ENCODE peak calls at places on chromosomes 13 and 19, in six cellular contexts. One of them, this sample, is unnamed.
A peak's percentile ranks its signal among the peaks of the same experiment; 100 is the strongest.

GRCh38 chr13:56198350-56198749 is 942.4 kb upstream of the PRR20A start:
- DNase-seq in HepG2: no peak
- DNase-seq in CD4-positive, alpha-beta T cell: no peak
- DNase-seq in cardiac muscle cell: no peak
- DNase-seq in adrenal gland: no peak
- DNase-seq in mucosa of descending colon: no peak
- DNase-seq in this sample: no peak

GRCh38 chr13:25933520-25933919 is 118.3 kb downstream of the SHISA2 start:
- DNase-seq in HepG2: no peak
- DNase-seq in CD4-positive, alpha-beta T cell: no peak
- DNase-seq in cardiac muscle cell: no peak
- DNase-seq in adrenal gland: no peak
- DNase-seq in mucosa of descending colon: no peak
- DNase-seq in this sample: no peak

GRCh38 chr13:45416521-45417125 is 1.6 kb downstream of the SLC25A30 start:
- DNase-seq in HepG2: no peak
- DNase-seq in CD4-positive, alpha-beta T cell: no peak
- DNase-seq in cardiac muscle cell: no peak
- DNase-seq in adrenal gland: no peak
- DNase-seq in mucosa of descending colon: no peak
- DNase-seq in this sample: no peak

GRCh38 chr13:38350114-38350617 is 515 bp downstream of the UFM1 start:
- DNase-seq in HepG2: peak; percentile 49
- DNase-seq in CD4-positive, alpha-beta T cell: peak; percentile 34
- DNase-seq in cardiac muscle cell: peak; percentile 64
- DNase-seq in adrenal gland: peak; percentile 70
- DNase-seq in mucosa of descending colon: peak; percentile 79
- DNase-seq in this sample: no peak

GRCh38 chr13:43368003-43368402 is 344.6 kb downstream of the DNAJC15 start:
- DNase-seq in HepG2: no peak
- DNase-seq in CD4-positive, alpha-beta T cell: no peak
- DNase-seq in cardiac muscle cell: no peak
- DNase-seq in adrenal gland: no peak
- DNase-seq in mucosa of descending colon: no peak
- DNase-seq in this sample: no peak

GRCh38 chr19:44635581-44636438 is 7.9 kb upstream of the PVR start:
- DNase-seq in HepG2: no peak
- DNase-seq in CD4-positive, alpha-beta T cell: no peak
- DNase-seq in cardiac muscle cell: no peak
- DNase-seq in adrenal gland: no peak
- DNase-seq in mucosa of descending colon: no peak
- DNase-seq in this sample: no peak

GRCh38 chr13:42821437-42821836 is 40.1 kb downstream of the FAM216B start:
- DNase-seq in HepG2: no peak
- DNase-seq in CD4-positive, alpha-beta T cell: no peak
- DNase-seq in cardiac muscle cell: peak; percentile 73
- DNase-seq in adrenal gland: no peak
- DNase-seq in mucosa of descending colon: no peak
- DNase-seq in this sample: no peak

GRCh38 chr19:1497578-1498235 is 6.7 kb downstream of the REEP6 start:
- DNase-seq in HepG2: no peak
- DNase-seq in CD4-positive, alpha-beta T cell: no peak
- DNase-seq in cardiac muscle cell: no peak
- DNase-seq in adrenal gland: no peak
- DNase-seq in mucosa of descending colon: no peak
- DNase-seq in this sample: no peak

GRCh38 chr19:19342086-19343015 is 21.7 kb downstream of the MAU2 start:
- DNase-seq in HepG2: peak; percentile 44
- DNase-seq in CD4-positive, alpha-beta T cell: no peak
- DNase-seq in cardiac muscle cell: peak; percentile 70
- DNase-seq in adrenal gland: peak; percentile 81
- DNase-seq in mucosa of descending colon: peak; percentile 79
- DNase-seq in this sample: no peak

GRCh38 chr19:15210323-15210774 is 9.6 kb upstream of the NOTCH3 start:
- DNase-seq in HepG2: peak; percentile 25
- DNase-seq in CD4-positive, alpha-beta T cell: no peak
- DNase-seq in cardiac muscle cell: peak; percentile 55
- DNase-seq in adrenal gland: peak; percentile 48
- DNase-seq in mucosa of descending colon: no peak
- DNase-seq in this sample: no peak

GRCh38 chr19:1505991-1506881 is 6.6 kb downstream of the ADAMTSL5 start:
- DNase-seq in HepG2: no peak
- DNase-seq in CD4-positive, alpha-beta T cell: no peak
- DNase-seq in cardiac muscle cell: no peak
- DNase-seq in adrenal gland: no peak
- DNase-seq in mucosa of descending colon: no peak
- DNase-seq in this sample: no peak

GRCh38 chr13:104315606-104316005 is 1249.4 kb upstream of the SLC10A2 start:
- DNase-seq in HepG2: peak; percentile 1
- DNase-seq in CD4-positive, alpha-beta T cell: no peak
- DNase-seq in cardiac muscle cell: peak; percentile 90
- DNase-seq in adrenal gland: no peak
- DNase-seq in mucosa of descending colon: no peak
- DNase-seq in this sample: no peak

GRCh38 chr13:27131906-27132305 is 39.7 kb downstream of the USP12 start:
- DNase-seq in HepG2: no peak
- DNase-seq in CD4-positive, alpha-beta T cell: no peak
- DNase-seq in cardiac muscle cell: no peak
- DNase-seq in adrenal gland: no peak
- DNase-seq in mucosa of descending colon: no peak
- DNase-seq in this sample: no peak

GRCh38 chr13:73684286-73684685 is 449.9 kb downstream of the KLF12 start:
- DNase-seq in HepG2: no peak
- DNase-seq in CD4-positive, alpha-beta T cell: no peak
- DNase-seq in cardiac muscle cell: no peak
- DNase-seq in adrenal gland: no peak
- DNase-seq in mucosa of descending colon: no peak
- DNase-seq in this sample: no peak

GRCh38 chr13:29679357-29680050 is 84.0 kb upstream of the SLC7A1 start:
- DNase-seq in HepG2: no peak
- DNase-seq in CD4-positive, alpha-beta T cell: no peak
- DNase-seq in cardiac muscle cell: peak; percentile 27
- DNase-seq in adrenal gland: peak; percentile 51
- DNase-seq in mucosa of descending colon: peak; percentile 35
- DNase-seq in this sample: no peak

GRCh38 chr13:40061466-40062450 is 406.3 kb downstream of the COG6 start:
- DNase-seq in HepG2: no peak
- DNase-seq in CD4-positive, alpha-beta T cell: no peak
- DNase-seq in cardiac muscle cell: peak; percentile 83
- DNase-seq in adrenal gland: no peak
- DNase-seq in mucosa of descending colon: no peak
- DNase-seq in this sample: no peak

GRCh38 chr13:103194871-103195270 is 128.7 kb upstream of the SLC10A2 start:
- DNase-seq in HepG2: peak; percentile 13
- DNase-seq in CD4-positive, alpha-beta T cell: no peak
- DNase-seq in cardiac muscle cell: no peak
- DNase-seq in adrenal gland: no peak
- DNase-seq in mucosa of descending colon: no peak
- DNase-seq in this sample: no peak

GRCh38 chr13:25574437-25575426 is 203.0 kb downstream of the ATP8A2 start:
- DNase-seq in HepG2: peak; percentile 74
- DNase-seq in CD4-positive, alpha-beta T cell: peak; percentile 65
- DNase-seq in cardiac muscle cell: peak; percentile 90
- DNase-seq in adrenal gland: peak; percentile 80
- DNase-seq in mucosa of descending colon: peak; percentile 42
- DNase-seq in this sample: no peak

GRCh38 chr13:44373601-44374347 is at the start of gene SERP2:
- DNase-seq in HepG2: no peak
- DNase-seq in CD4-positive, alpha-beta T cell: no peak
- DNase-seq in cardiac muscle cell: peak; percentile 50
- DNase-seq in adrenal gland: no peak
- DNase-seq in mucosa of descending colon: peak; percentile 60
- DNase-seq in this sample: no peak

GRCh38 chr13:73451120-73452029 is 392.6 kb downstream of the KLF5 start:
- DNase-seq in HepG2: peak; percentile 62
- DNase-seq in CD4-positive, alpha-beta T cell: no peak
- DNase-seq in cardiac muscle cell: no peak
- DNase-seq in adrenal gland: no peak
- DNase-seq in mucosa of descending colon: peak; percentile 67
- DNase-seq in this sample: no peak

GRCh38 chr13:85332595-85332994 is 466.6 kb downstream of the SLITRK6 start:
- DNase-seq in HepG2: no peak
- DNase-seq in CD4-positive, alpha-beta T cell: no peak
- DNase-seq in cardiac muscle cell: no peak
- DNase-seq in adrenal gland: no peak
- DNase-seq in mucosa of descending colon: no peak
- DNase-seq in this sample: no peak

GRCh38 chr13:25687622-25688225 is 315.9 kb downstream of the ATP8A2 start:
- DNase-seq in HepG2: no peak
- DNase-seq in CD4-positive, alpha-beta T cell: no peak
- DNase-seq in cardiac muscle cell: peak; percentile 23
- DNase-seq in adrenal gland: no peak
- DNase-seq in mucosa of descending colon: peak; percentile 33
- DNase-seq in this sample: no peak

GRCh38 chr19:46976845-46977320 is 42.8 kb upstream of the NPAS1 start:
- DNase-seq in HepG2: no peak
- DNase-seq in CD4-positive, alpha-beta T cell: no peak
- DNase-seq in cardiac muscle cell: peak; percentile 83
- DNase-seq in adrenal gland: peak; percentile 68
- DNase-seq in mucosa of descending colon: no peak
- DNase-seq in this sample: no peak

GRCh38 chr13:19618925-19619324 is 14.5 kb upstream of the MPHOSPH8 start:
- DNase-seq in HepG2: peak; percentile 79
- DNase-seq in CD4-positive, alpha-beta T cell: no peak
- DNase-seq in cardiac muscle cell: peak; percentile 56
- DNase-seq in adrenal gland: no peak
- DNase-seq in mucosa of descending colon: no peak
- DNase-seq in this sample: no peak

GRCh38 chr13:83024226-83024625 is 858.0 kb downstream of the SLITRK1 start:
- DNase-seq in HepG2: no peak
- DNase-seq in CD4-positive, alpha-beta T cell: no peak
- DNase-seq in cardiac muscle cell: peak; percentile 12
- DNase-seq in adrenal gland: no peak
- DNase-seq in mucosa of descending colon: no peak
- DNase-seq in this sample: no peak

GRCh38 chr13:99382428-99383133 is 75.4 kb upstream of the GPR183 start:
- DNase-seq in HepG2: no peak
- DNase-seq in CD4-positive, alpha-beta T cell: no peak
- DNase-seq in cardiac muscle cell: no peak
- DNase-seq in adrenal gland: no peak
- DNase-seq in mucosa of descending colon: peak; percentile 71
- DNase-seq in this sample: no peak

GRCh38 chr19:10565567-10566407 is at the start of gene KRI1:
- DNase-seq in HepG2: peak; percentile 93
- DNase-seq in CD4-positive, alpha-beta T cell: peak; percentile 97
- DNase-seq in cardiac muscle cell: peak; percentile 99
- DNase-seq in adrenal gland: peak; percentile 98
- DNase-seq in mucosa of descending colon: peak; percentile 99
- DNase-seq in this sample: peak; percentile 99
- TF ChIP-seq CTCF in HepG2: peak; percentile 46
- TF ChIP-seq CTCF in CD4-positive, alpha-beta T cell: no peak
- TF ChIP-seq CTCF in cardiac muscle cell: peak; percentile 20
- TF ChIP-seq CTCF in adrenal gland: no peak
- TF ChIP-seq CTCF in mucosa of descending colon: peak; percentile 17
- TF ChIP-seq CTCF in this sample: no peak

GRCh38 chr19:31313291-31314030 is 35.8 kb downstream of the TSHZ3 start:
- DNase-seq in HepG2: no peak
- DNase-seq in CD4-positive, alpha-beta T cell: no peak
- DNase-seq in cardiac muscle cell: no peak
- DNase-seq in adrenal gland: no peak
- DNase-seq in mucosa of descending colon: no peak
- DNase-seq in this sample: no peak
- TF ChIP-seq CTCF in HepG2: no peak
- TF ChIP-seq CTCF in CD4-positive, alpha-beta T cell: no peak
- TF ChIP-seq CTCF in cardiac muscle cell: no peak
- TF ChIP-seq CTCF in adrenal gland: no peak
- TF ChIP-seq CTCF in mucosa of descending colon: no peak
- TF ChIP-seq CTCF in this sample: no peak

GRCh38 chr13:112762690-112763080 is 72.8 kb downstream of the ATP11A start:
- DNase-seq in HepG2: no peak
- DNase-seq in CD4-positive, alpha-beta T cell: no peak
- DNase-seq in cardiac muscle cell: no peak
- DNase-seq in adrenal gland: no peak
- DNase-seq in mucosa of descending colon: no peak
- DNase-seq in this sample: no peak

GRCh38 chr13:112760440-112760839 is 70.6 kb downstream of the ATP11A start:
- DNase-seq in HepG2: no peak
- DNase-seq in CD4-positive, alpha-beta T cell: no peak
- DNase-seq in cardiac muscle cell: no peak
- DNase-seq in adrenal gland: no peak
- DNase-seq in mucosa of descending colon: no peak
- DNase-seq in this sample: no peak

GRCh38 chr13:112760931-112761330 is 71.1 kb downstream of the ATP11A start:
- DNase-seq in HepG2: no peak
- DNase-seq in CD4-positive, alpha-beta T cell: no peak
- DNase-seq in cardiac muscle cell: no peak
- DNase-seq in adrenal gland: no peak
- DNase-seq in mucosa of descending colon: no peak
- DNase-seq in this sample: no peak

GRCh38 chr13:112764028-112764427 is 74.2 kb downstream of the ATP11A start:
- DNase-seq in HepG2: no peak
- DNase-seq in CD4-positive, alpha-beta T cell: no peak
- DNase-seq in cardiac muscle cell: no peak
- DNase-seq in adrenal gland: no peak
- DNase-seq in mucosa of descending colon: no peak
- DNase-seq in this sample: no peak

DNA sequence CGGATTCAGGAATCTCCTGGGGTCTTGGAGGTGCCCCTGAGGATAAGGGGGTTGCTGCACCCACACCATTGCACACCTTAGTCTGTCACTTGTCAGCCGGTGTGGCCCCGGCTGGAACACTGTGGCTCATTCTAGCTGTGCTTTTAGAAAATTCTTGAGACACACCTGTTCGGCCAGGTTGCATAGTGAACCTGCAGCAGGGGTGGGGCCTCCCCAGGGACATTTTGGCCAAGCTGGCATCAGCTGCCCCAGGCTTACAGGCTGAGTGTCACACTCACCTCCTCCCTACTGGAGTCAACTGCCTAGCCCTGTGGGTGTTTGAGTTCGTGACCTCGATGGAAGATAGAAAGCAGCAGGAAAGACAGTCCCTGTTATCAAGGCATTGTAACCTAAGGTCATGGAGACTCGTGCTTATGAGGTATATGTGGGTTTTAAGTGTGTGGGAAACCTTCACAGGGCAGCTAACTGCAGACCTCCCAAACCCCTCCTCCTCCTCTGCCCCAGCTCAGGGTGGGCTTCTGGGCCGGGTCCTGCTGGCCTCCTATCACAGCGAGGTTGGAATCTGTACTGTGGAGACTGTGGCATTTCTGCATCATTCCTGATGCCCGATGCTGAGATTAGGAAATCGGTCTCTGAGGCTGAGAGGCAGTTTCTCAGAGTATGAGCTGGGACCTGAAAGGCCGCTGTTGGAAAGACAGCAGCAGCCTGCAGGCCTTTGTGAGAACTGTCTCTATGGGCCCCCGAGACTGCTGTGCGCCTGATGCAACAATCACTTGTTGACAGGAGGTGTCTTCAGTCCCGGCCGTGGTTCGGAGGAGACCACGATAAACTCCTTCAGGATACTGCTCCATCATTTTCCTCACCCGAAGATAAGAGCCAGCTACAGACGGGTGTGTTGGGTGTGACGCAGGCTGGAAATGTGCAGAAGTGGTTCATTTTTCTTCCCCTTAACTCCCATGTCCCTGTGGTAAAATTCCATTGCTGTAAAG is 72.2 kb downstream of the ATP11A start:
- DNase-seq in HepG2: no peak
- DNase-seq in CD4-positive, alpha-beta T cell: no peak
- DNase-seq in cardiac muscle cell: peak; percentile 89
- DNase-seq in adrenal gland: no peak
- DNase-seq in mucosa of descending colon: no peak
- DNase-seq in this sample: no peak
- TF ChIP-seq CTCF in HepG2: no peak
- TF ChIP-seq CTCF in CD4-positive, alpha-beta T cell: no peak
- TF ChIP-seq CTCF in cardiac muscle cell: peak; percentile 37
- TF ChIP-seq CTCF in adrenal gland: no peak
- TF ChIP-seq CTCF in mucosa of descending colon: no peak
- TF ChIP-seq CTCF in this sample: no peak

GRCh38 chr13:106376411-106377112 is 158.9 kb downstream of the EFNB2 start:
- DNase-seq in HepG2: no peak
- DNase-seq in CD4-positive, alpha-beta T cell: no peak
- DNase-seq in cardiac muscle cell: peak; percentile 91
- DNase-seq in adrenal gland: no peak
- DNase-seq in mucosa of descending colon: no peak
- DNase-seq in this sample: no peak
- TF ChIP-seq CTCF in HepG2: no peak
- TF ChIP-seq CTCF in CD4-positive, alpha-beta T cell: no peak
- TF ChIP-seq CTCF in cardiac muscle cell: peak; percentile 44
- TF ChIP-seq CTCF in adrenal gland: no peak
- TF ChIP-seq CTCF in mucosa of descending colon: no peak
- TF ChIP-seq CTCF in this sample: no peak

This sample was measured in activated B cell treated with CpG ODN at 0.5 μM for 24 hours.